ENCODE peak calls at places on chromosome 3, in four cellular contexts. W is neuronal stem cell, F is MM.1S, B is GM12878. X is an unnamed sample.

GRCh38 chr3:78177780-78178179 is 1137.9 kb downstream of the ROBO2 start:
- DNase-seq in F (no peak), B (no peak), W (no peak), X (no peak)

GRCh38 chr3:129974451-129975331 is at the start of gene TRH:
- DNase-seq in B (no peak), F (no peak), W (peak; percentile 48), X (no peak)

GRCh38 chr3:81195483-81195882 is 566.0 kb downstream of the GBE1 start:
- DNase-seq in W (no peak), F (no peak), B (no peak), X (no peak)

GRCh38 chr3:15645740-15646490 is 44.4 kb downstream of the BTD start:
- DNase-seq in W (no peak), F (no peak), B (no peak), X (no peak)

GRCh38 chr3:42706721-42707619 is 4.4 kb upstream of the HHATL start:
- DNase-seq in F (no peak), W (no peak), B (no peak), X (no peak)

GRCh38 chr3:127014536-127015281 is 31.8 kb downstream of the PLXNA1 start:
- DNase-seq in W (no peak), B (no peak), F (no peak), X (no peak)

GRCh38 chr3:61009025-61009424 is 242.2 kb downstream of the FHIT start:
- DNase-seq in W (peak; percentile 17), B (no peak), F (no peak), X (no peak)

GRCh38 chr3:138942861-138943623 is 3.9 kb downstream of the FOXL2 start:
- DNase-seq in W (no peak), B (no peak), F (no peak), X (no peak)

GRCh38 chr3:81565066-81565465 is 196.4 kb downstream of the GBE1 start:
- DNase-seq in W (no peak), B (no peak), F (no peak), X (no peak)

DNA sequence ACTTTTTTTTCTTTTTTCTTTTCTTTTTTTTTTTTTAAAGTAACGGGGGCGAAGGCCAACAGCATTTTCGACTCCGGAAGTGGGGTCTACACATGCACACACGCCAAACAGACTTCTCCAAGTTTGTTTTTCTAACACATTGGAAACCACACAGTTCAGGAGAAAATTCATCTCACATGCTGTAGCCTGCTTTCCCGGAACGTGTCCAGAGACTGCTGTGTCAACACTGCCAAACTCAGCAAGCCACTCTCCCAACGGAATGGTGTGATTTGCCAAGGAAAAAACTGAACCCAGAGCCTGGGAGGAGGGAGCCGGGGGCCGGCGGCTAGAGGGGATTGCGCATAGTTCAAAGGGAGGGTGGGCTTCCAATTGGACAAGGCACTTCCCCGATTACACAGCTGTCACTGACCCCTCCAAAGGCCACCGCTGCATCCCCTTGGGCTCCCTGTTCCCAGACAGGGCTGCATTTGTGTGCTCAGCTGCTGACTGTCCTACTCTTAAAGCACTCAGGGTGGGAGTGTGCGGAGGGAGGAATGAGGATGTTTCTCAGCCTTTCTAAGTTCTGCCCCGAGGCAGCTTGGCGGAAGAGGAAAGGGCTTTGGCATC is 256.1 kb downstream of the ZNF621 start:
- DNase-seq in W (peak; percentile 14), F (no peak), B (no peak), X (no peak)
- H3K9ac ChIP-seq in W (no peak overlapping the region), F (no peak overlapping the region), B (no peak overlapping the region), X (no peak overlapping the region)

DNA sequence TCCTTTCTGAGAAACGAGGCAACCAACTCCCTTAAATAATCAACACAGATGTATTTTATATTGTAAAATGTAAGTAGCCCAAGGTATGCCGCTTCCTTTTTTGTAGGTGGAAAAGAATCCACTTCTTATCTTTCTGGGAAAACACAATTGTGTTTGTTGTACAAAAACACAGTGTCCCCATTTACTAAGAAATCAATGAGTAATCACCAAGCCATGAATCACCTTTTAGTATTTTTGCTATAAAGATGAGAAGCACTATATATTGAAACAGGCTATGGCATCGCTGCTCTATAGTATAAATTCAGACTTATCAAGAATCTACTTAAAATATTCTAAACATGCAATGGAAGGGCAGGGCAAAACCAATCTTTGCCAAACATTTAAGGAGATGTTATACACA is 104.0 kb downstream of the TNIK start:
- DNase-seq in W (no peak), F (no peak), B (no peak), X (no peak)
- H3K27ac ChIP-seq in W (no peak overlapping the region), F (no peak overlapping the region), B (no peak overlapping the region), X (no peak overlapping the region)

GRCh38 chr3:46930176-46930944 is 46.2 kb downstream of the CCDC12 start:
- DNase-seq in F (no peak), B (no peak), W (no peak), X (no peak)
- H3K9ac ChIP-seq in F (no peak overlapping the region), B (peak overlapping the region; percentile 17), W (no peak overlapping the region), X (no peak overlapping the region)

GRCh38 chr3:46865546-46865945 is 2.3 kb upstream of the MYL3 start:
- DNase-seq in F (no peak), B (no peak), W (no peak), X (no peak)

GRCh38 chr3:46868301-46868700 is 5.1 kb upstream of the MYL3 start:
- DNase-seq in B (no peak), W (no peak), F (no peak), X (no peak)

GRCh38 chr3:46866032-46866595 is 2.9 kb upstream of the MYL3 start:
- DNase-seq in B (no peak), W (no peak), F (no peak), X (no peak)

GRCh38 chr3:46867550-46867898 is 4.3 kb upstream of the MYL3 start:
- DNase-seq in W (no peak), F (no peak), B (no peak), X (no peak)

DNA sequence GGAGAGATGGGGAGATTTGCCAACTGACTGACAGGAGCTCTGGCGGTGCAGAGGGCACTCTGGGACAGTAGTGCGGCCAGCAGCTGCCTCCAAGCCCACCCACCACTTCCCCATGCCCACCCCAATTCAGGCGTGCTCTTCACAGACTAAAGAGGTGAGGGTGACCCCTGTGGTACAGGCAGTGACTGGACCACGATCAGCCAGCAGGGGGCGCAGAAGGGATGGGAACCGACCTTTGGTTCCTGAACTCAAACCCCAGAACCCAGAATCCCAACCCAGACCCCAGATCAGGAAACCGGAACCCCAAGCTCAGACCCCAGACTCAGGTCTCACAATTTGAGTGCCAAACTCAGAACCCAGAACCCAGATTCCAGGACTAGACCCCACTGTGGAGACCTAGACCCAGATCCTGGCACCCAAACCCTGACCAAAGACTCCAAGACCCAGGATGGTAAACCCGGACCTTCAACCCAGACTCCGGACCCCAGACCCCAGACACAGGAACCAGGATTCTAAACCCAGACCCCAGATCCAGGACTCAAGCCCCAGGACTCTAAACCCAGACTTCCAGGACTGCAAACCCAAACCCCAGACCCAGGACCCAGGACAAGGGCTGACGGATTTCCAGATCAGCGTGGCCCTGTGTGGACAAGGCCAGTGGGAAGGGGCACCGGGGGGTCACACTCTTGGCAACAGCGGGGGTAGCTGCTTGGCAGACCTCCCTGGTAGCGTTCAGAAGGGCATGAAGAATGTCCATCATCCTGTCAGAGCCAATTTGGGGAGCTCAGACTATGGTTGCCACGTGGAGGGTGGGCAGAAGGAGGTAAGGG is 3.7 kb upstream of the MYL3 start:
- DNase-seq in W (no peak), F (peak; percentile 43), B (no peak), X (no peak)
- H3K27ac ChIP-seq in W (no peak overlapping the region), F (no peak overlapping the region), B (no peak overlapping the region), X (no peak overlapping the region)